ENCODE peak calls at places on chromosomes 11 and 22, in eight cellular contexts. Q, P, U, D, V, L, T and G are unnamed samples. For H3K27me3, the result is how much of the 10 kb centered on the place peaks cover.

GRCh38 chr11:34234086-34234740 is 123.6 kb downstream of the ABTB2 start:
- DNase-seq in Q (peak), P (no peak), U (peak), D (no peak), V (peak), L (peak), T (no peak), G (peak)

GRCh38 chr11:3971756-3972404 is 116.4 kb downstream of the STIM1 start:
- DNase-seq in Q (no peak), P (no peak), U (no peak), D (no peak), V (no peak), L (peak), T (no peak), G (no peak)

GRCh38 chr22:42912049-42912448 is 55.0 kb upstream of the ARFGAP3 start:
- DNase-seq in Q (no peak), P (no peak), U (no peak), D (no peak), V (no peak), L (no peak), T (no peak), G (no peak)

GRCh38 chr11:75371930-75372876 is 20.7 kb upstream of the ARRB1 start:
- DNase-seq in Q (no peak), P (no peak), U (no peak), D (no peak), V (no peak), L (no peak), T (no peak), G (no peak)

GRCh38 chr11:108906329-108906728 is 241.5 kb downstream of the DDX10 start:
- DNase-seq in Q (no peak), P (no peak), U (no peak), D (no peak), V (no peak), L (peak), T (no peak), G (no peak)

GRCh38 chr11:124646148-124646547 is 23.5 kb downstream of the TBRG1 start:
- DNase-seq in Q (no peak), P (no peak), U (no peak), D (no peak), V (no peak), L (no peak), T (no peak), G (no peak)

GRCh38 chr11:82889133-82890001 is 10.9 kb downstream of the PRCP start:
- DNase-seq in Q (no peak), P (no peak), U (peak), D (no peak), V (peak), L (peak), T (no peak), G (no peak)

GRCh38 chr11:15223318-15223717 is 108.6 kb downstream of the INSC start:
- DNase-seq in Q (no peak), P (no peak), U (no peak), D (no peak), V (no peak), L (peak), T (no peak), G (no peak)

GRCh38 chr11:134786636-134787035 is 374.6 kb upstream of the B3GAT1 start:
- DNase-seq in Q (no peak), P (no peak), U (no peak), D (no peak), V (no peak), L (no peak), T (no peak), G (no peak)

GRCh38 chr11:287821-288327 is 1.1 kb upstream of the PGGHG start:
- DNase-seq in Q (no peak), P (peak), U (no peak), D (peak), V (no peak), L (no peak), T (no peak), G (no peak)

GRCh38 chr11:94774345-94774744 is 6.2 kb downstream of the AMOTL1 start:
- DNase-seq in Q (no peak), P (no peak), U (no peak), D (no peak), V (no peak), L (peak), T (peak), G (no peak)

GRCh38 chr11:124943731-124944130 is 7.9 kb upstream of the HEPACAM start:
- DNase-seq in Q (no peak), P (no peak), U (no peak), D (no peak), V (no peak), L (no peak), T (no peak), G (no peak)

GRCh38 chr11:10400856-10401255 is 54.2 kb upstream of the AMPD3 start:
- DNase-seq in Q (no peak), P (no peak), U (no peak), D (no peak), V (no peak), L (peak), T (no peak), G (no peak)

GRCh38 chr22:47152938-47153337 is 390.5 kb downstream of the TBC1D22A start:
- DNase-seq in Q (no peak), P (no peak), U (no peak), D (no peak), V (no peak), L (peak), T (no peak), G (no peak)

GRCh38 chr11:130001491-130002351 is 914 bp downstream of the PRDM10 start:
- DNase-seq in Q (no peak), P (no peak), U (peak), D (no peak), V (peak), L (peak), T (no peak), G (peak)

GRCh38 chr22:21861856-21862255 is 5.6 kb downstream of the MAPK1 start:
- DNase-seq in Q (no peak), P (no peak), U (no peak), D (no peak), V (no peak), L (no peak), T (no peak), G (no peak)

GRCh38 chr22:43993072-43993760 is 30.9 kb upstream of the PARVB start:
- DNase-seq in Q (peak), P (peak), U (peak), D (peak), V (peak), L (peak), T (peak), G (peak)

GRCh38 chr11:48193876-48194275 is 22.7 kb upstream of the OR4B1 start:
- DNase-seq in Q (no peak), P (no peak), U (no peak), D (no peak), V (no peak), L (peak), T (no peak), G (no peak)

GRCh38 chr11:86940122-86940777 is 14.9 kb downstream of the FZD4 start:
- DNase-seq in Q (no peak), P (peak), U (peak), D (no peak), V (peak), L (peak), T (peak), G (no peak)

GRCh38 chr11:86671386-86672006 is 920 bp downstream of the ME3 start:
- DNase-seq in Q (no peak), P (peak), U (no peak), D (no peak), V (peak), L (no peak), T (peak), G (no peak)

GRCh38 chr11:2314136-2314524 is 12.3 kb downstream of the TSPAN32 start:
- DNase-seq in Q (no peak), P (no peak), U (no peak), D (no peak), V (no peak), L (no peak), T (no peak), G (no peak)

GRCh38 chr11:32586576-32587190 is 3.1 kb downstream of the EIF3M start:
- DNase-seq in Q (peak), P (no peak), U (peak), D (no peak), V (no peak), L (peak), T (no peak), G (no peak)

GRCh38 chr11:119316729-119317591 is at the start of gene MCAM:
- DNase-seq in Q (no peak), P (peak), U (peak), D (no peak), V (peak), L (peak), T (no peak), G (no peak)

GRCh38 chr22:42067706-42068350 is 2.8 kb downstream of the NAGA start:
- DNase-seq in Q (no peak), P (no peak), U (no peak), D (no peak), V (no peak), L (no peak), T (no peak), G (no peak)

GRCh38 chr11:114199051-114199450 is 97.1 kb upstream of the NNMT start:
- DNase-seq in Q (no peak), P (no peak), U (no peak), D (no peak), V (no peak), L (no peak), T (no peak), G (no peak)

GRCh38 chr22:41917906-41918791 is 3.3 kb upstream of the SHISA8 start:
- DNase-seq in Q (no peak), P (peak), U (no peak), D (no peak), V (no peak), L (peak), T (no peak), G (no peak)

GRCh38 chr22:49955581-49956417 is 4.8 kb upstream of the PIM3 start:
- DNase-seq in Q (no peak), P (no peak), U (no peak), D (no peak), V (peak), L (no peak), T (no peak), G (no peak)

GRCh38 chr11:122978303-122978620 is 3.4 kb downstream of the BSX start:
- DNase-seq in Q (no peak), P (no peak), U (peak), D (no peak), V (no peak), L (no peak), T (no peak), G (no peak)

GRCh38 chr11:122977455-122978302 is 4.0 kb downstream of the BSX start:
- DNase-seq in Q (no peak), P (no peak), U (peak), D (no peak), V (peak), L (no peak), T (no peak), G (no peak)

GRCh38 chr11:122979815-122980656 is 1.6 kb downstream of the BSX start:
- DNase-seq in Q (no peak), P (no peak), U (peak), D (no peak), V (peak), L (no peak), T (no peak), G (no peak)

GRCh38 chr11:122976734-122977454 is 4.7 kb downstream of the BSX start:
- DNase-seq in Q (no peak), P (no peak), U (peak), D (no peak), V (peak), L (no peak), T (no peak), G (no peak)

GRCh38 chr11:122979103-122979814 is 2.4 kb downstream of the BSX start:
- DNase-seq in Q (no peak), P (no peak), U (peak), D (no peak), V (peak), L (no peak), T (no peak), G (no peak)
- H3K27me3 ChIP-seq in Q (half or more), P (half or more), U (half or more), D (under half), V (half or more), L (half or more), T (half or more), G (half or more)

GRCh38 chr22:26334232-26334631 is 94.8 kb upstream of the ASPHD2 start:
- DNase-seq in Q (no peak), P (no peak), U (no peak), D (no peak), V (no peak), L (no peak), T (no peak), G (no peak)
- H3K27me3 ChIP-seq in Q (half or more), P (under half), U (under half), D (under half), V (under half), L (under half), T (under half), G (under half)

GRCh38 chr22:26103023-26103422 is 66.2 kb upstream of the SEZ6L start:
- DNase-seq in Q (no peak), P (no peak), U (no peak), D (no peak), V (no peak), L (no peak), T (no peak), G (no peak)
- H3K27me3 ChIP-seq in Q (under half), P (under half), U (under half), D (under half), V (under half), L (under half), T (under half), G (under half)

DNA sequence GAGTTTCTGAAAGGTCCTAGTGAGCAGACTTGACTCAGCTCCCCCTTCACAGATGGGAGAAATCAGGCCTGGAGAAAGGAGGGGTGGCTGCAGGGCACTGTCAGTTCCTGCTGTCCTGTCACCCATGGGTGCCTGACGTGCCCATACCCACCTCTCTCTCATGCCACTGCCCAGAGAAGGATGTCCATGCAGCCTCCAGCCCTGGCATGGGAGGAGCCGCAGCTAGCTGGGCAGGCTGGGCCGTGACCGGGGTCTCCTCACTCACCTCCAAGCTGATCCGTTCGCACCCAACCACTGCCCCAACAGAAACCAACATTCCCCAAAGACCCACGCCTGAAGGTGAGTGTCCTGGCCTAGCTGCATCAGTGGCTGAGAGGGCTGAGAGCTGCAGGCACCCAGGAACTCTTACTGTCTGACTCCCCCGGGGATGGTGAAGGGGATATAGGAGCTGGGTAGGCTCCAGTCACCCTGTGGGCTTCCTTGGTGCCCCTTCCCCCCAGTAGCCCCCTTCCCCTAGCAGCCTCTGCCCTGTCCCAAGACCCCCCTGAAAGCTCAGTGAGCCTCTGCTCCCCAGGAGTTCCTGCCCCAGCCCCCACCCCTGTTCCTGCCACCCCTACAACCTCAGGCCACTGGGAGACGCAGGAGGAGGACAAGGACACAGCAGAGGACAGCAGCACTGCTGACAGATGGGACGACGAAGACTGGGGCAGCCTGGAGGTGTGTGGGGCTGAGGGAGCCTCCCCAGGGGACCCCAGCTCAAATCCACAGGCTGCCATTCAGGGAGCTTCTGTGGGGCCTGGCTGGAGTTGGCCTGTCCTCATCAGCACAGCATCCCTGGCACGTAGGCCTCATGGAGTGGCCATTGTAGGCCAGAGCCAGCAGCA is 11.8 kb downstream of the SCYL1 start:
- DNase-seq in Q (no peak), P (no peak), U (no peak), D (no peak), V (no peak), L (no peak), T (no peak), G (no peak)
- H3K27me3 ChIP-seq in Q (under half), P (under half), U (under half), D (under half), V (under half), L (under half), T (under half), G (under half)

GRCh38 chr22:19547620-19548019 is 23.4 kb upstream of the CLDN5 start:
- DNase-seq in Q (no peak), P (no peak), U (no peak), D (no peak), V (no peak), L (no peak), T (no peak), G (no peak)
- H3K27me3 ChIP-seq in Q (under half), P (under half), U (under half), D (under half), V (under half), L (under half), T (under half), G (under half)

GRCh38 chr11:45809456-45810395 is 4.8 kb downstream of the SLC35C1 start:
- DNase-seq in Q (no peak), P (no peak), U (no peak), D (no peak), V (no peak), L (no peak), T (no peak), G (no peak)
- H3K27me3 ChIP-seq in Q (under half), P (under half), U (under half), D (under half), V (under half), L (under half), T (under half), G (under half)

GRCh38 chr22:19611590-19611989 is 87.4 kb upstream of the CLDN5 start:
- DNase-seq in Q (no peak), P (no peak), U (no peak), D (no peak), V (no peak), L (no peak), T (no peak), G (no peak)

GRCh38 chr22:19608114-19608494 is 83.9 kb upstream of the CLDN5 start:
- DNase-seq in Q (no peak), P (no peak), U (no peak), D (no peak), V (no peak), L (no peak), T (no peak), G (no peak)

GRCh38 chr22:19607198-19608113 is 83.2 kb upstream of the CLDN5 start:
- DNase-seq in Q (no peak), P (peak), U (no peak), D (no peak), V (no peak), L (peak), T (peak), G (no peak)

GRCh38 chr22:19612866-19613572 is 88.8 kb upstream of the CLDN5 start:
- DNase-seq in Q (no peak), P (no peak), U (no peak), D (no peak), V (no peak), L (no peak), T (no peak), G (no peak)

DNA sequence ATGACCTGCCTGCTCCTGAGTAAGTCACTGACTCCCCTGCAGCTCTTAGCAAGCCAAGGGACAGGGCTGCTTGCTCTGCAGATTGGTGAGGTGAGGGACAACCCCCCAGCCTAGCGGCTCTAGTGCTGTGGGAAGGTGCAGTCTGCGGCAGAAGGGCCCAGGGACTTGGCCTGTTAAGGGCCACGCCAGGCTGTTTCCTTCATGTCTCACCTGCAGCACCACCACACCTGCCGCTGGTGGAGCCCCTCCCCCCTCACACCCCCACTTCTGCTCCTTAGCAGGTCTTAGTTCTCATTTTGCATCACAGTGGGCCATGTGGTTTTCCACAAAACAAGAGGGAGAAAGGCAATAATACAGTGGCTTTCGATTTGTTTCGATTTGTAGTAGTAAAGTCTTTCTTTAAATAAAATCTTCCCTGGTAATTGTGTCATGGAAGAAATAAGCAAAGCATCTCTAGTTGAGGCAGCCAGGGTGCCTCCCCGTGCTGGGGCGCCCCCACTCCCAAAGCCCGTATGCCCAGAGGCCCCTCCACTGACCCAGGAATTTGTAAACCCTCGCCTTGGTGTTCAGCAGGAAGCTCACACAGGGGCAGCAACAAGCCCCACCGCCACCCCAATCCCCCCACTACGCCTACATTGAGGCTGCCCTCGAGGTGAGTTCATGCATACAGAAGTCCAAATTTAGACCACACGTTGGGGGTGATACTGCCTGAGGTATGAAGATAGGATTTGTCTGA is 86.5 kb upstream of the CLDN5 start:
- DNase-seq in Q (no peak), P (no peak), U (no peak), D (no peak), V (peak), L (no peak), T (no peak), G (no peak)
- H3K27me3 ChIP-seq in Q (under half), P (under half), U (under half), D (under half), V (under half), L (half or more), T (under half), G (under half)

DNA sequence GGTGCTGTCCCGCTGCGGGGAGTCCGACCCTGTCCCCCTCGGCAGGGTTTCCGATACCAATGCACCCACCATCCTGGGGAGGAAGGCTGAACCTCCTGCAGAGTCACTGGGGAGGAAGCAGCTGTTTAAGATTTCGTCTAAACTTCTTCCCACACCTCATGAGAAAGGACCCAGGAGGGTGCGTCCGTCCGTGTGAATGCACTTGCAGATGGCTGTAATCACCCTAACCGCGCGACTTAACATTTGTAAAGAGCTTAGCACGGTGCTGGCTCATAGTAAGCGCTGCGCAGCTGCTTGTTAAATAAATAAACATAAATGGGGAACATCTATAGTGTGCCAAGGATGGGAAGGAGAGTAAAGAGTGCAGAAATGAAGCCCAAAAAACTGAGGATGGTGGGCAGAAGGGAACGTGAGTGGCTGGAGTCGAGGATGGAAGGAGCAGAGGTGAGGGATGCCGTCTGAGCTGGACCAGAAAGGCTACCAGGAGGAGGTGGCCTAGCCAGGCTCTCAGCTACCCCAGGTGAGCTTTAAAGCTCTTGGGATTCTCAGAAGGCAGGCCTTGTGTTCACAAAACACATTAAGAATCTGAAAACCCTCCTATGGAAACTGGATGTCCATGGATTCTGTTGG is 4.8 kb upstream of the ANO1 start:
- DNase-seq in Q (no peak), P (no peak), U (no peak), D (no peak), V (peak), L (peak), T (no peak), G (no peak)
- H3K27me3 ChIP-seq in Q (under half), P (half or more), U (under half), D (under half), V (half or more), L (under half), T (under half), G (under half)

GRCh38 chr11:93407777-93408401 is 77.3 kb downstream of the DEUP1 start:
- DNase-seq in Q (no peak), P (no peak), U (no peak), D (no peak), V (no peak), L (peak), T (no peak), G (no peak)

DNA sequence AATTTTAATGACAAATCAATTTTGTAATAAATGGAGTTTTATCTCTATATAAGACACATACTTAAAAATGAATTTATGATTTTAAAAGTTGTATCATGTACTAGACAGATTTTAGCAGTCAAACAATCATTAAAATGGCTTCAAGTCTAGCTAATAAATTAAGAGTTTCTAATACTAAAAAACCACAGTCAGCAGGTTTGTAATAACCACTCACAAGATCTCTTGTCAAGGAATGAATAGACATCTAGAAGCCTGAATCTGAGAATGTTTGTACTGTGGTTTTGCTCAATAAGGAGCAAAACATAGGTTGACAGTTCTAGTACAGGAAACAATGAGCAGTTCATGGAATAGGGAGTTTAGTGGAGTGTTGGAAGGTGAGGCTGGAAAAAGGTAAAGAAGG is 81.2 kb downstream of the DEUP1 start:
- DNase-seq in Q (no peak), P (no peak), U (no peak), D (no peak), V (no peak), L (no peak), T (no peak), G (no peak)
- H3K27me3 ChIP-seq in Q (under half), P (under half), U (under half), D (under half), V (under half), L (under half), T (under half), G (under half)